ENCODE peak calls at places on chromosome 12, in eight cellular contexts. T is breast epithelium, G is IMR-90, A is suprapubic skin, X is transverse colon, C is HepG2, I is HCT116, K is prostate gland. U is an unnamed sample.

GRCh38 chr12:3353621-3354020 is 137.4 kb upstream of the PRMT8 start:
- DNase-seq in I (no peak), T (no peak), K (no peak), A (no peak), C (no peak), X (no peak), G (no peak), U (peak)

GRCh38 chr12:25692115-25693035 is 139.3 kb upstream of the LMNTD1 start:
- DNase-seq in C (no peak), G (no peak), A (no peak), I (no peak), X (no peak), K (no peak), T (no peak), U (no peak)

GRCh38 chr12:56687225-56688128 is 607 bp downstream of the PTGES3 start:
- DNase-seq in G (no peak), K (peak), C (no peak), T (peak), I (no peak), X (peak), A (peak), U (peak)

GRCh38 chr12:11150832-11151231 is 16.4 kb upstream of the TAS2R30 start:
- DNase-seq in T (no peak), C (no peak), X (no peak), A (no peak), G (no peak), K (no peak), I (no peak), U (no peak)

GRCh38 chr12:43107401-43107800 is 444.6 kb downstream of the ADAMTS20 start:
- DNase-seq in X (no peak), K (no peak), C (no peak), I (no peak), G (no peak), T (no peak), A (no peak), U (no peak)

GRCh38 chr12:95815635-95816212 is 25.2 kb upstream of the NTN4 start:
- DNase-seq in A (no peak), C (peak), T (no peak), G (peak), I (no peak), K (no peak), X (no peak), U (no peak)

GRCh38 chr12:130816055-130816454 is 23.0 kb downstream of the STX2 start:
- DNase-seq in K (no peak), A (peak), T (no peak), X (no peak), I (no peak), C (no peak), G (no peak), U (no peak)

GRCh38 chr12:33223956-33224355 is 215.7 kb downstream of the SYT10 start:
- DNase-seq in T (no peak), G (no peak), C (no peak), I (no peak), K (no peak), A (no peak), X (no peak), U (no peak)

GRCh38 chr12:29640589-29641345 is 143.0 kb downstream of the TMTC1 start:
- DNase-seq in C (peak), X (no peak), A (no peak), T (no peak), I (peak), K (no peak), G (peak), U (no peak)

GRCh38 chr12:107229827-107230226 is 136.5 kb upstream of the CRY1 start:
- DNase-seq in X (no peak), K (no peak), A (no peak), T (no peak), C (no peak), I (no peak), G (no peak), U (no peak)

GRCh38 chr12:34163443-34163842 is 141.1 kb downstream of the ALG10 start:
- DNase-seq in X (no peak), G (no peak), K (no peak), A (no peak), I (no peak), T (no peak), C (no peak), U (no peak)

GRCh38 chr12:5083955-5084849 is 40.5 kb downstream of the KCNA5 start:
- DNase-seq in T (no peak), G (peak), I (peak), X (no peak), A (no peak), K (peak), C (peak), U (peak)

DNA sequence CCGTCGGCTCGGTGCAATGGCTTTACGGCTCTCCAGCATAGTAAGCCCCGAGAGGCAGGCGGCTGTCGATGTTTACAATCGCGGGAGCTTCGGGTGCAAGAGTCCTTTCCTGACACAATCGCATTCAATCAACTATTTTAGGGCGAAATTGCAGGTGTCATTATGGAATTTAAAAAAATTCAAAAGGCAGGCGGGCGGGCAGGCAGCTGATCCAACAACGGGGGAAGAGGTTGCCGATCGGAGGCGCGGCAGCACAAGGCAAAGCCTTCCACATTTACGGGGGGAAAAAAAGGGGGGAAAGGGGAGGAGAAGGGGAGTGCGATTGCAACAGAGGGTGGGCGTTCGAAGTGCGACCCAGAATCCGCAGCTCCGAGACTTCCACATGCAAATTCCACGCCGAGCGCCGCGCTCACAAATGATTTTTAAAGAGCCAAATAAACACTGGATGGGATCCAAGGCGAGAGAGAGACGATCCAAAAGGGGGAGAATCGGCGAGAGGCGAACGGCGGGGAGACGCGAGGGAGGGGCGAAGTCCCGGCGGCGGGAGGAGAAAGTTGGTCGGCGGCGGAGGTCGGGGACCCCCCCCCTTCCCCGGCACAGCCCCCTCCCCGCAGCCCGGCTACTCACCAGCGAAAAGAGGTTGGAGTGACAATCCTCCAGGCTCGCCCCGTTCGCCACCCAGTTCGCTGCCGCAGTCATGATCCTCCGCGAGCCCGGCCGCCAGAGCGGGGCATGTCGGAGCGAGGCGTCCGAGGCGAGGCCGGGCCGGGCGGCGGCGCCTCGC is 868 bp downstream of the MED13L start:
- DNase-seq in A (peak), T (peak), C (peak), K (peak), X (peak), I (no peak), G (peak), U (peak)
- TF ChIP-seq CTCF in A (no peak), T (no peak), C (no peak), K (no peak), X (no peak), I (no peak), G (peak), U (no peak)

DNA sequence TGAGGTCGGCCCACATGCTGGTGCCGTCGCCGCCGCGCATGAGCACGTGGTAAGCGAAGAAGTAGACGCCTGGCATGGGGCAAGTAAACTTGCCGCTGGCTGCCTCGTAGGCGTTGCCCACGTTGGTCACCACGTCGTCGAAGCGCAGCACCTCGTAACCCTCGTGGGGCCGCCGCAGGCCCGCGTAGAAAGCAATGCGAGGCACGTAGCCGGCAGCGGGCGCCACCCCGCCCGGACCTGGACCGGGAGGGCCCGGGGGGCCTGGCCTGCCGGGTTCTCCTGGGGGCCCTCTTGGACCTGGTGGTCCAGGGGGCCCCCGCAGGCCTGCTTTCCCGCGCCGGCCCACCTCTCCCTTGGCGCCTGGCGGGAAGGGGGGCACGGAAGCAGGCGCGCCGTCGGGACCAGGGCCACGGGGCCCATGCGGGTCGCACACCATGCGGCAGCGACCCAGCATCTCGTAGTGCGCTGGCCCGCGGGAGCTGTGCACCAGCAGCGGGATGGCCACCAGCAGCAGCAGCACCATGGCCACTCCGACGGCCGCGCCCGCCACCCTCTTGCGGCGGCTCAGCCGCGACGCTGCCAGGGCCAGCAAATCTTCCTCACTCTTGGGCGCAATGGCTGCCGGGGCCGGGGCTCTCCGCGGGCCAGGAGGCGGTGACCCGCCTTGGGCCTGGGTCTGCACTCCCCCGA is 888 bp downstream of the C1QL4 start:
- DNase-seq in G (no peak), T (no peak), X (no peak), I (no peak), K (no peak), C (no peak), A (no peak), U (no peak)
- H3K4me3 ChIP-seq in G (no peak), T (no peak), X (no peak), I (no peak), K (no peak), C (no peak), A (peak), U (no peak)

DNA sequence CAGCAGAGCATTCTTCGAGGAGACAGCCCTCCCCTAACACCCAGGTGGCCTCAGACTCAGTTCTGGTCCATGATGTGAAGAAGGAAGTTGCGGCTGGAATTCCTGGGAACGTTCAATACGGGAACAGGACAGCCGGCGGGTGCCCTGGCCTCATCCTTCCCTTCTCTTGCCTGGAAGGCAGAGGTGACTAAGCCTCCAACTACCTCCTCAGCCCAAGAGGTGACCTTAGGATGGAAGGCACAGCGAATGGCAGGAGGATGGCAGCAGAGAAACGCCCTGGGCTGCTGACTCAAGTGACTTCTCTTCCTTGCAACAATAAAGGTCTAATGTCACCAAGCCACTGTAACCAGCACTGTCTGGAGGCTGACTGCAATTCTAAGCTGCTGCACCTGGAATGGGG is 36.1 kb downstream of the DHX37 start:
- DNase-seq in I (no peak), K (no peak), A (no peak), X (no peak), G (no peak), T (no peak), C (no peak), U (no peak)
- TF ChIP-seq POLR2A in I (no peak), K (no peak), A (no peak), X (no peak), G (no peak), T (no peak), C (no peak), U (no peak)

DNA sequence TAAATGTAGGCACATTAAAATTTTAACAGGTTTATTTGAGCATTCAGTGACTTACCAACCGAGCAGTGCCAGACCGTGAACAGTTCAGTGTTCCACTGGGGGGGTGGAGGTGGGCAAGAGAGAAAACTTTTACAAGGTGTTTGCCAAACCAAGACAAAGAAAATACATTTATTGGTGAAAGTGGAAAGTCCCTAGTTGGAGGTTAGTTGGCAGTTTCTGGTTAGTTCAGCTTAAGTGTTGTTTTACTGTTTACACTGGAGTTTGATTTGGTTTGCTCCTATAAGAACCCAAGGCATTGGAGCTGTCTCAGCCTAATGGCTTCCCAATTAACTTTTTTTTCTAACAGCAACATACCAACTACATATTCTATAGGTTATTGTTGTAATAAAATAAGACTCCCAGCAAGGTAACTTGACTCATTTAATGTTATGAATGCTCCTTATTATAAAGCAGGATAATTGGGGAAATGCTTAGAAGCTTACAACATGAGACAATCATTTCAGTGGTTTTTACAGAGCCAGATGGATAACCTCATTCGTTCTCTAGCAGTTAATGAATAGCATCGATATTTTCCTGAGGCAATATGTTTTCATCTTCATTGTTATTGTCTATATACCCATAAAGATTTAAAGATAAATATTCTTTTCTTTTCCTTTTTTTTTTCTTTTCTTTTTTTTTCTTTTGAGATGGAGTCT is 115.8 kb downstream of the ETNK1 start:
- DNase-seq in A (no peak), I (no peak), T (no peak), X (no peak), G (no peak), K (no peak), C (no peak), U (no peak)
- TF ChIP-seq CTCF in A (no peak), I (no peak), T (no peak), X (no peak), G (no peak), K (no peak), C (no peak), U (no peak)

GRCh38 chr12:28176295-28176694 is 14.0 kb upstream of the CCDC91 start:
- DNase-seq in X (no peak), I (no peak), K (no peak), T (no peak), G (no peak), C (no peak), A (no peak), U (no peak)

GRCh38 chr12:28177461-28177860 is 12.8 kb upstream of the CCDC91 start:
- DNase-seq in I (no peak), K (no peak), G (no peak), C (no peak), A (no peak), X (no peak), T (no peak), U (no peak)

GRCh38 chr12:28175098-28175589 is 15.1 kb upstream of the CCDC91 start:
- DNase-seq in G (no peak), X (no peak), I (no peak), T (no peak), C (no peak), A (no peak), K (no peak), U (no peak)

GRCh38 chr12:28178775-28179174 is 11.5 kb upstream of the CCDC91 start:
- DNase-seq in X (no peak), A (no peak), T (no peak), G (no peak), I (no peak), C (no peak), K (no peak), U (no peak)

GRCh38 chr12:28177862-28178261 is 12.4 kb upstream of the CCDC91 start:
- DNase-seq in C (no peak), T (no peak), X (no peak), G (no peak), I (no peak), K (no peak), A (no peak), U (no peak)
- H3K4me3 ChIP-seq in C (no peak), T (no peak), X (no peak), G (no peak), I (no peak), K (no peak), A (no peak), U (no peak)

DNA sequence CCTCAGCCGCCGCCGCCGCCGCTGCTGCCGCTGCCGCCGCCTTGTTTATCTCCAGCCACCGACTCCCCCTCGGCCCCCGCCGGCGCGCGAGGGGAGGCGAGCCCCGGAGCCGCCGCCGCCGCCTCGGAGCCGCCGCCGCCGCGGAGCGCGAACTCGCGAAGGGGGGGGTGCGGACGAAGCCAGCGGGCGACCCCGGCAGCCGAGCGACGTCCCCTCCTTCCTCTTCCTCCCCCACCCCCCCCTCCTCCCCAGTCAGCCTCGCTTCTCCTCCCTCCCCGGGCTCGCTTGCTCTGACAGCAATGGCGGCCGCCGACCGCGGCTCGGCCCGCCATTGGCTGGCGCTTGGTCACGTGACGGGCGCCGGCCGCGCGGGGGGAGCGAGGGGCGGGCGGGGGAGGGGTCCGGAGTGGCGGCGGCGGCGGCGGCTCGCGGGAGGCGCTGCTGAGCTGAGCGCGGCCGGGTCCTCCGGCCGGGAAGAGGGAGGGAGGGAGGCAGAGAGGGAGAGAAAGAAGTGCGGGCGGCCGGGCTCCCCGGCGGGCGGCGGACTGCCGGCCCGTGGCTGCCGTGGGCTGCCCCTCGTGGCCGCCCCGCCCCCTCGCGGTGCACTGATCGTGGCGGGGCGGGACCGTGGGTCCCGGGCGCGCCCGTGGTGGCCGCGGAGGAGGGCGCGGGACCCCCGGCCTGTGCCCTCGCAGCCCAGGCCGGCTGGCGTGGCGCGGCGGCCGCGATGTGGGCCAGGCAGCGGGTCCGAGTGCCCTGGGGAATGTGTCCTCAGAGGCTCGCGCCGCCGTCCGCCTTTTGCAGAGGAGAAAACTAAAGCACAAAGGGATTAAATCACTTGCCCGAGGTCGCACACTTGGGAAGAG is at the start of gene MED13L:
- DNase-seq in I (peak), T (peak), X (peak), G (peak), K (peak), A (peak), C (peak), U (peak)
- TF ChIP-seq POLR2A in I (no peak), T (no peak), X (peak), G (peak), K (peak), A (no peak), C (peak), U (no peak)

GRCh38 chr12:117113231-117113630 is 14.0 kb upstream of the TESC start:
- DNase-seq in I (no peak), K (no peak), C (no peak), X (no peak), G (no peak), T (no peak), A (no peak), U (no peak)

GRCh38 chr12:117112268-117112595 is 13.0 kb upstream of the TESC start:
- DNase-seq in C (no peak), X (no peak), T (no peak), K (no peak), A (no peak), I (no peak), G (no peak), U (no peak)

GRCh38 chr12:117118838-117119591 is 19.8 kb upstream of the TESC start:
- DNase-seq in T (no peak), K (no peak), A (no peak), X (no peak), I (no peak), G (no peak), C (peak), U (no peak)

GRCh38 chr12:117111386-117112267 is 12.4 kb upstream of the TESC start:
- DNase-seq in A (no peak), T (no peak), G (no peak), X (no peak), I (no peak), C (no peak), K (no peak), U (no peak)

DNA sequence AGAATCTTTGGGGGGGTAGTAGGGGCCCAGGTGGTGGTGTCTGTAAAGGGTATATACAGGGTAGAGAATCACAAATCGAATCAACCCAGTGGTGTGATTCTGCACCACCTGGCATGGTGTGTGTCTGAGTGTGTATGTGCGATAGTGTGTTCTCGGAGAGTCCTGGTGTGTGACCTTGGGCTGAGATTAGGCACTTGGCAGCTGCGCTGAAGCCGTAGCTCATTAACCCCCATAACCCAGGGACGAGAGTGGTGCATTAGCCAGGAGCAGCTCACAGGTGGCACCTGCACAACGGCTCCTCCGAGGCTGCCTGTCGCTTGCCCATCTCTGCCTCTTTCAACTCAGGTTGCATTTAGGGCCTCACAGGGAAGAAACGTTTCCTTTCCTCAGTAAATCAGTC is 15.6 kb upstream of the TESC start:
- DNase-seq in K (no peak), T (no peak), X (no peak), I (no peak), A (no peak), G (no peak), C (no peak), U (no peak)
- TF ChIP-seq CTCF in K (no peak), T (no peak), X (no peak), I (no peak), A (no peak), G (no peak), C (no peak), U (no peak)